ENCODE peak calls at places on chromosomes 11 and 22, in ten cellular contexts. W, J, F, D, V, S, R, L, Y and I are unnamed samples.

GRCh38 chr11:11512502-11512901 is 109.3 kb downstream of the GALNT18 start:
- DNase-seq in W (no peak), J (no peak), F (no peak), D (no peak), V (no peak), S (no peak), R (no peak), L (no peak), Y (no peak), I (no peak)

GRCh38 chr11:68839953-68840641 is 1.6 kb downstream of the CPT1A start:
- DNase-seq in W (peak; percentile 36), J (peak; percentile 53), F (no peak), D (peak; percentile 58), V (no peak), S (peak; percentile 61), R (no peak), L (no peak), Y (peak; percentile 20), I (no peak)

GRCh38 chr11:61294717-61295595 is at the start of gene VWCE:
- DNase-seq in W (peak; percentile 64), J (peak; percentile 55), F (peak; percentile 81), D (peak; percentile 48), V (peak; percentile 62), S (peak; percentile 67), R (no peak), L (peak; percentile 32), Y (peak; percentile 41), I (no peak)

GRCh38 chr11:41018224-41018623 is 441.2 kb downstream of the LRRC4C start:
- DNase-seq in W (no peak), J (no peak), F (no peak), D (no peak), V (no peak), S (no peak), R (no peak), L (no peak), Y (no peak), I (no peak)

GRCh38 chr11:18706330-18707243 is 8.0 kb downstream of the TMEM86A start:
- DNase-seq in W (peak; percentile 77), J (no peak), F (peak; percentile 81), D (peak; percentile 75), V (peak; percentile 65), S (peak; percentile 67), R (no peak), L (no peak), Y (no peak), I (peak; percentile 73)

GRCh38 chr11:113960702-113961330 is 14.1 kb upstream of the HTR3A start:
- DNase-seq in W (no peak), J (no peak), F (no peak), D (no peak), V (no peak), S (no peak), R (no peak), L (no peak), Y (no peak), I (no peak)

GRCh38 chr22:32083814-32084213 is 40.8 kb downstream of the SLC5A1 start:
- DNase-seq in W (no peak), J (no peak), F (no peak), D (no peak), V (no peak), S (peak; percentile 58), R (no peak), L (no peak), Y (no peak), I (no peak)

GRCh38 chr11:14081541-14082211 is 119.2 kb downstream of the SPON1 start:
- DNase-seq in W (peak; percentile 22), J (no peak), F (no peak), D (no peak), V (no peak), S (no peak), R (no peak), L (no peak), Y (no peak), I (no peak)

GRCh38 chr22:20312396-20313191 is 7.3 kb downstream of the DGCR6L start:
- DNase-seq in W (no peak), J (no peak), F (no peak), D (peak; percentile 14), V (no peak), S (no peak), R (no peak), L (no peak), Y (no peak), I (peak; percentile 40)

GRCh38 chr22:26707581-26707980 is 50.2 kb downstream of the MIAT start:
- DNase-seq in W (no peak), J (no peak), F (no peak), D (no peak), V (no peak), S (no peak), R (no peak), L (no peak), Y (no peak), I (no peak)

GRCh38 chr22:27105142-27106025 is 448.0 kb downstream of the MIAT start:
- DNase-seq in W (peak; percentile 95), J (no peak), F (no peak), D (peak; percentile 38), V (peak; percentile 41), S (no peak), R (no peak), L (no peak), Y (peak; percentile 86), I (peak; percentile 92)

GRCh38 chr11:61028135-61028729 is 56.8 kb downstream of the CD6 start:
- DNase-seq in W (no peak), J (peak; percentile 47), F (no peak), D (no peak), V (no peak), S (no peak), R (no peak), L (no peak), Y (no peak), I (no peak)

GRCh38 chr11:46361283-46362145 is 14.3 kb downstream of the DGKZ start:
- DNase-seq in W (peak; percentile 63), J (no peak), F (peak; percentile 79), D (no peak), V (peak; percentile 58), S (no peak), R (no peak), L (peak; percentile 47), Y (peak; percentile 72), I (peak; percentile 80)

GRCh38 chr11:46362146-46363030 is 15.1 kb downstream of the DGKZ start:
- DNase-seq in W (no peak), J (no peak), F (no peak), D (no peak), V (no peak), S (no peak), R (no peak), L (no peak), Y (no peak), I (no peak)

GRCh38 chr11:46364056-46364455 is 16.8 kb downstream of the DGKZ start:
- DNase-seq in W (no peak), J (peak; percentile 25), F (no peak), D (no peak), V (no peak), S (no peak), R (no peak), L (no peak), Y (no peak), I (no peak)

GRCh38 chr11:46363455-46363920 is 16.2 kb downstream of the DGKZ start:
- DNase-seq in W (no peak), J (peak; percentile 89), F (peak; percentile 85), D (no peak), V (no peak), S (no peak), R (no peak), L (peak; percentile 64), Y (peak; percentile 33), I (peak; percentile 74)

DNA sequence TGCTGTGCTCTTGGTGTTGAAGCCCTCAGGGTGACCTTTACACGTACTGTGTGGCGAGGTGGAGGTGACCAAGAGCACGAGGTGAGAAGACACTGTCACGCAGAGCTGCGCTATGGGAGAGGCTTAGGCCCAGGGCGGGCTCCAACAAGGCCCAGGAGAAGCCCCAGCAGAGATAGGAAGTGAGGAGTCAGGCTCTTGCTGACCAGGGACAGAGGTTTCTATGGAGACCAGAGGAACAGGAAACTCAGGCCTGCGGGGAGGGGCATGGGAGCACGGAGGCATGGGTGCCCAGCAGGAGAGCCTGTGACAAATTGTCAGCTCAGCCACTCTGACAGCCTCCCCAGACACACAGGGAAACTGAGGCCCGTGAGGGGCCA is 15.8 kb downstream of the DGKZ start:
- DNase-seq in W (peak; percentile 78), J (peak; percentile 81), F (peak; percentile 43), D (no peak), V (peak; percentile 52), S (no peak), R (no peak), L (no peak), Y (peak; percentile 67), I (peak; percentile 86)
- H3K4me3 ChIP-seq in W (no peak overlapping the region), J (peak overlapping the region; percentile 60), F (peak overlapping the region; percentile 11), D (no peak overlapping the region), V (no peak overlapping the region), S (no peak overlapping the region), R (no peak overlapping the region), L (peak overlapping the region; percentile 56), Y (no peak overlapping the region), I (peak overlapping the region; percentile 52)

DNA sequence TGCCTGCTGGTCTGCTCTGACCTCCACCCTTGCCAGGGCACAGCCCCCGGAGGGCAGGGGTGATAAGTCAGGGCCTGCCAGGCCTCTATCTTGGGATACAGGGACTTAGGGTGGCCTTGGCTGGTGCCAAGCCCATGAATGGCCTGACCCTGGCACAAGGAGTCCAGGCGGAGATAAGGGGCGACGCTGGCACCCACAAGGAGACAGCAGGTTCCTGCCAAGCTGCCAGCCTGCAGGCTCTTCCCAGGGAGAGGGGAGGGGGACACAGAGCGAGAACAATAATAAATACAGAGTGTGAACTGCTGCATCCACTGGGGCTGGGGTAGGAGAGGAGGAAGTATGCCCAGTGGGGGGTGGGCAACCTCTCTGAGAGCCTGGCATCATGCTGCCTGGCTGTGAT is 978 bp downstream of the CSDC2 start:
- DNase-seq in W (no peak), J (no peak), F (no peak), D (no peak), V (peak; percentile 83), S (no peak), R (no peak), L (no peak), Y (no peak), I (no peak)
- H3K27me3 ChIP-seq in W (no peaks in the 10 kb centered on the region), J (no peaks in the 10 kb centered on the region), F (no peaks in the 10 kb centered on the region), D (no peaks in the 10 kb centered on the region), V (no peaks in the 10 kb centered on the region), S (no peaks in the 10 kb centered on the region), R (no peaks in the 10 kb centered on the region), L (no peaks in the 10 kb centered on the region), Y (no peaks in the 10 kb centered on the region), I (no peaks in the 10 kb centered on the region)

DNA sequence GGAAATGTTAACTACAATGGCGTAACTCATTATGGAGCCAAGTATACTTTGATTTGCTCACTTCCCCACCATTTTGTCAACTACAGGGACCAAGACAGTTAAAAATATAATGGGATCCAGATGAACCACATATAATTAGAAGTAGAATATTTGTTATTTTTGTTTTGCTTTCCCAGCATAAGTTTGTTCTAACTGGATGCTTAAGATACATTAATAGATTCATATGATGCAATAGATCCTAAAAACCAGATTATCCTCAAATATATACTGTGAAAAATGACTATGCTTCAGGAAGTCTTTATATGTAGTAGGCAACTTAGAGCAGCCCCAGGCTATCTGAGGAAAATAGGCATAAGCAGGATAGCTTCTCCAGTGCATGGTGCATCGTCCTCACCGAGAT is 38.3 kb downstream of the SESN3 start:
- DNase-seq in W (no peak), J (no peak), F (no peak), D (no peak), V (no peak), S (no peak), R (no peak), L (no peak), Y (no peak), I (no peak)
- H3K4me3 ChIP-seq in W (no peak overlapping the region), J (no peak overlapping the region), F (no peak overlapping the region), D (no peak overlapping the region), V (no peak overlapping the region), S (no peak overlapping the region), R (no peak overlapping the region), L (no peak overlapping the region), Y (no peak overlapping the region), I (no peak overlapping the region)

GRCh38 chr22:45645526-45646414 is 25.9 kb upstream of the ATXN10 start:
- DNase-seq in W (peak; percentile 67), J (peak; percentile 73), F (peak; percentile 67), D (peak; percentile 81), V (peak; percentile 76), S (peak; percentile 62), R (no peak), L (peak; percentile 62), Y (peak; percentile 35), I (peak; percentile 63)
- H3K27me3 ChIP-seq in W (peaks cover 87% of the 10 kb centered on the region), J (no peaks in the 10 kb centered on the region), F (peaks cover 10% of the 10 kb centered on the region), D (no peaks in the 10 kb centered on the region), V (no peaks in the 10 kb centered on the region), S (no peaks in the 10 kb centered on the region), R (peaks cover 15% of the 10 kb centered on the region), L (no peaks in the 10 kb centered on the region), Y (peaks cover 19% of the 10 kb centered on the region), I (no peaks in the 10 kb centered on the region)